ENCODE peak calls at places on chromosomes 5 and 9, in six cellular contexts. F, D, R, I, H and G are unnamed samples.

GRCh38 chr9:128636556-128637530 is 19.8 kb downstream of the DYNC2I2 start:
- DNase-seq in I (no peak), R (no peak), H (no peak), D (no peak), F (no peak), G (no peak)

GRCh38 chr5:134138416-134139376 is 24.2 kb downstream of the TCF7 start:
- DNase-seq in H (peak), D (no peak), F (peak), I (peak), R (peak), G (no peak)

GRCh38 chr5:74497706-74498105 is 142.8 kb downstream of the ENC1 start:
- DNase-seq in I (no peak), D (no peak), R (no peak), H (no peak), F (no peak), G (no peak)

GRCh38 chr5:111668713-111669112 is 88.3 kb downstream of the NREP start:
- DNase-seq in H (no peak), I (no peak), F (no peak), R (no peak), D (no peak), G (no peak)

GRCh38 chr5:533243-534005 is 9.2 kb upstream of the SLC9A3 start:
- DNase-seq in F (no peak), D (no peak), R (no peak), I (no peak), H (no peak), G (no peak)

GRCh38 chr9:113988385-113988784 is 89.7 kb downstream of the AMBP start:
- DNase-seq in I (no peak), H (no peak), R (no peak), D (no peak), F (no peak), G (no peak)

GRCh38 chr9:4762108-4762888 is 21.3 kb upstream of the AK3 start:
- DNase-seq in H (peak), R (peak), I (peak), F (peak), D (peak), G (peak)

GRCh38 chr9:32579706-32580331 is 6.9 kb upstream of the NDUFB6 start:
- DNase-seq in I (peak), F (peak), H (peak), R (peak), D (peak), G (peak)

GRCh38 chr5:62506659-62507460 is 71.8 kb upstream of the LRRC70 start:
- DNase-seq in R (no peak), I (no peak), F (no peak), D (no peak), H (peak), G (no peak)

GRCh38 chr5:60687927-60688720 is 11.8 kb downstream of the DEPDC1B start:
- DNase-seq in D (no peak), R (no peak), F (no peak), H (peak), I (no peak), G (peak)

GRCh38 chr9:116342071-116342470 is 188.5 kb downstream of the PAPPA start:
- DNase-seq in F (no peak), H (peak), D (no peak), I (no peak), R (no peak), G (no peak)

GRCh38 chr5:114782217-114782616 is 387.5 kb downstream of the TRIM36 start:
- DNase-seq in F (no peak), H (no peak), I (no peak), R (no peak), D (no peak), G (no peak)

GRCh38 chr5:27815061-27815460 is 776.7 kb upstream of the CDH9 start:
- DNase-seq in H (no peak), F (no peak), I (no peak), R (no peak), D (no peak), G (no peak)

GRCh38 chr5:175711472-175712312 is 53.8 kb downstream of the HRH2 start:
- DNase-seq in R (peak), D (no peak), H (no peak), I (no peak), F (peak), G (no peak)

GRCh38 chr9:129282308-129283211 is 104.5 kb upstream of the IER5L start:
- DNase-seq in I (no peak), F (peak), D (no peak), R (no peak), H (no peak), G (no peak)

GRCh38 chr5:35436441-35437057 is 181.1 kb upstream of the SPEF2 start:
- DNase-seq in H (no peak), I (no peak), D (no peak), F (no peak), R (no peak), G (peak)